ENCODE peak calls at places on chromosomes 4 and X, in seven cellular contexts. U is CD8-positive, alpha-beta memory T cell; Q is tibial nerve; I is K562; L is osteoblast; O is OCI-LY7; M is hepatocyte. S is an unnamed sample. For H3K4me1, the result is how much of the 10 kb centered on the place peaks cover.

GRCh38 chr4:110629780-110630500 is 7.1 kb upstream of the PITX2 start:
- DNase-seq in U (no peak), Q (no peak), I (no peak), L (peak), O (no peak), M (no peak), S (no peak)

GRCh38 chr4:128757712-128758111 is 51.8 kb upstream of the JADE1 start:
- DNase-seq in U (no peak), Q (peak), I (no peak), L (no peak), O (peak), M (no peak), S (no peak)

GRCh38 chr4:128862608-128863313 is 53.3 kb downstream of the JADE1 start:
- DNase-seq in U (no peak), Q (no peak), I (no peak), L (no peak), O (no peak), M (no peak), S (no peak)

GRCh38 chrX:119570351-119570835 is 4.0 kb upstream of the UBE2A start:
- DNase-seq in U (no peak), Q (no peak), I (no peak), L (no peak), O (no peak), M (no peak), S (no peak)

GRCh38 chr4:10157478-10158354 is 41.1 kb upstream of the WDR1 start:
- DNase-seq in U (peak), Q (peak), I (peak), L (peak), O (peak), M (peak), S (peak)

GRCh38 chr4:90542216-90542615 is 415.0 kb downstream of the CCSER1 start:
- DNase-seq in U (no peak), Q (no peak), I (no peak), L (no peak), O (no peak), M (no peak), S (no peak)

GRCh38 chr4:10706236-10706635 is 21.7 kb upstream of the CLNK start:
- DNase-seq in U (no peak), Q (no peak), I (no peak), L (no peak), O (no peak), M (no peak), S (no peak)

GRCh38 chr4:1004557-1005485 is 6.6 kb upstream of the FGFRL1 start:
- DNase-seq in U (no peak), Q (no peak), I (no peak), L (no peak), O (no peak), M (no peak), S (no peak)

GRCh38 chr4:181674315-181674714 is 568.9 kb upstream of the TENM3 start:
- DNase-seq in U (no peak), Q (no peak), I (no peak), L (no peak), O (no peak), M (no peak), S (no peak)

DNA sequence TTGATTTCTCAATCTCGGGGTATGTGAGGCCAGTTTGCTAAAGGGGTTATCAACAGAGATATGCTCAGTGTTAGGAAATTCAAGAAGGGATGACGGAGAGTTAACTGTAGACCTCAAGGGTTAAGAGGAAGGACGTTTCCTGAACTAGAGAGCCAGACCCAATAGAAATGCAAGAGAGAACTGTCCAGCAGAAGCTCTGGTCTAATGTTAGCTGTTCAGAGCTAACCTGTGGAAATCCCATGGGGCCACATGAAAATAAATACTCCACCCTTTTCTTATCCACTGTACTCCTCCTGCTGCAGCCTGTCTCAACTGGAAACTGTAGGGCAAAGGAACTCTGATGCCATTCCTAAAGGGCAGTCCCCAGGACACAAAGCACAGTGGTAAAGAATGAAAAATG is 274.3 kb downstream of the DMD start:
- DNase-seq in U (no peak), Q (no peak), I (no peak), L (no peak), O (no peak), M (no peak), S (no peak)
- H3K4me3 ChIP-seq in U (no peak), Q (no peak), I (no peak), L (no peak), O (no peak), M (no peak), S (no peak)

DNA sequence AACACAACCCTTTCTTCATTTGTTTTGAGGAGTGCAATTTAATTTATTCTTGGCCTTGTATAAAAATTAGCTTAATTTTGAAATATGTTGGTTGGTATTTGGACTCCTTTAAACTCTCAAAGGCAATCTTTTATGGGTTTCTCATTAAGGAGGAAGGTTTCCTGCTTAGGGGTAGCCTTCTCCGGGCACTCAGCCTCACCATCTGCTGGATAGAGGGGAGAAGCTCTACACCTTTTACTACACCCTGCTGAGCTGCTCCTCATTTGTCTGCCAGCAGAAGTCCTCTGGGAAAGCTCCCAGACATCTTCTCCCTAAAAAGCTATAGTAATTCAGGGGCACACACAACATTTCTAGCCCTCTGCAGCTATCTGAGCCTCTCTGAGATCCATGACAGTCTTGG is 179.1 kb downstream of the SOWAHB start:
- DNase-seq in U (no peak), Q (no peak), I (no peak), L (no peak), O (no peak), M (no peak), S (no peak)
- H3K27ac ChIP-seq in U (no peak), Q (peak), I (no peak), L (no peak), O (no peak), M (no peak), S (no peak)

GRCh38 chrX:109498434-109498833 is 16.5 kb upstream of the GUCY2F start:
- DNase-seq in U (no peak), Q (no peak), I (no peak), L (no peak), O (no peak), M (no peak), S (no peak)
- H3K4me1 ChIP-seq in U (under half), Q (under half), I (under half), L (under half), O (under half), M (under half), S (under half)

GRCh38 chr4:185036019-185036418 is 17.7 kb downstream of the HELT start:
- DNase-seq in U (no peak), Q (no peak), I (no peak), L (no peak), O (no peak), M (no peak), S (no peak)

GRCh38 chr4:185036842-185037241 is 18.6 kb downstream of the HELT start:
- DNase-seq in U (no peak), Q (no peak), I (no peak), L (no peak), O (peak), M (no peak), S (no peak)

GRCh38 chr4:185035284-185035683 is 17.0 kb downstream of the HELT start:
- DNase-seq in U (no peak), Q (no peak), I (no peak), L (no peak), O (no peak), M (no peak), S (no peak)

GRCh38 chr4:185040523-185040922 is 22.2 kb downstream of the HELT start:
- DNase-seq in U (no peak), Q (no peak), I (no peak), L (no peak), O (no peak), M (no peak), S (no peak)

DNA sequence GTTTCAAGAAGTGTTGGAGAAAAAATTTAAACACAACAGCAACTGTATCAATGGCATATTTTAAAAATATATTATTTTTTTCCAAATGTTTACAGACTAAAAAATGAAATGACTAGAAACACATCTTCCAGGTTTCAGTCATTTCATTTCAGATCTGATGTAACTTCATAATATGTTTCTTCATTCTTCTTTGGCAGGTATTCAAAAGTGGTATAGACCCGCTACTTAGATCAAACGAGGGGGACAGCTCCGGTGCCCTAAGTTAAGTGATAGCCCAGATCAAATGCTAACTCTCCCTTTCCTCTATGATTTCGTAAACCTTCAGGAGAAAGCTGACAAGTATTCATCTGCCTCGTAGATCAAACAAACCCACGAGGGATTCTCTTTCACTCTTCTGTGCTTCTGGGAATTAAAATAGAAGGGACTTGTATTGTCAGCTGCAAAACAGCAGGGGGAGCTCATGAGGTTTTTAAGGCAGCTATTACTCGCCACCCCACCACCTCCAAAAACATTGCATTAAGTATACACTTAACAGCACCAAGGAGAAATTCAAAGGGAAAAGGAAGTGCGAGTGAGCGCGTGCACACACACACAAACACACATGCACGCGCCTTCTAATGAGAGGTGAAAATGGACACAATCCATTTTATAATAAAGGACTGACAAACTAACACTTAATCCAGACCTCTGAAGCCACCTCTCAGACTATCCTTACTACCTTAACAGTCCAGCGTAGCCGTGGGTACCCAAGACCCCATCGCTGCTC is 21.4 kb downstream of the HELT start:
- DNase-seq in U (peak), Q (peak), I (peak), L (peak), O (peak), M (peak), S (peak)
- H3K4me3 ChIP-seq in U (no peak), Q (no peak), I (no peak), L (peak), O (peak), M (no peak), S (no peak)

DNA sequence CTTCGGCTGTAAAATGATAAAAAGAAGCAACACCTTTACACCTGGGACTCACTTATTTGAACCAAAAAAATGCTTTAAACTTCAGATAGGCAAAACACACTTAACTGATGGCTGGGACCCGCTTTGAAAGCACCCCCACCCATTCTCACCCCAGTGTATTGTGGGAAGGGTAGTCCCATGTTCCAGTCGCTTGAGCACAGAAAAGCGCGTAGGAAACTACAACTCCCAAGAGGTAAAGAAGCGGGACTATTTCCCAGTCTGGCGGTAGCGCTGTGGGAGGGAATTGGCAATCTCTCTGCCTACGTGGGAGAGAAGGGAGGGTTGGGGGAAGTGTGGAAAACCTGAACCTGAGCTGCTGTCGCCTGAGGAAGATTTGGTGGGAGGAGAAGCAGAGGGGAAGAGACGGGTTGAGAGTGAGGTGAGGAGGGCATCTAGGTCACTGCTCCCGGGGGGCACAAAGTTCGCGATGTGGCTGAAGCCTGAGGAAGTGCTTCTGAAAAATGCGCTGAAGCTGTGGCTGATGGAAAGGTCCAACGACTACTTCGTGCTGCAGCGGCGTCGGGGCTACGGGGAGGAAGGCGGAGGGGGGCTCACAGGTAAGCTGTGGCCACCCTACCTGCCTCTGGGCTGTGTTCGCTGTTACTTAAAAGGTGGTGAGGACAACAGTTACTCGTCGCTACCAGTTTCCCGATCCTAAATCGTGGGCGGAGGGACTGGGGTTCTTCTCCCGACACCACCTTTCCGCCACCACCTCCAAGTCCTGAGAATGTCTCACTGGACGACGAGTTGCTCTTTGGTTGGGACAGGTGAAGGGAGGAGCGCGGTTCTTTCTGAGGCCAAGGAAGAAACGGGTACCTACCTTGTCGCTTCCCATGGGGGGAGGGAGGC is at the start of gene TBC1D8B:
- DNase-seq in U (peak), Q (peak), I (peak), L (peak), O (peak), M (peak), S (no peak)
- H3K27ac ChIP-seq in U (no peak), Q (no peak), I (no peak), L (peak), O (no peak), M (peak), S (no peak)

DNA sequence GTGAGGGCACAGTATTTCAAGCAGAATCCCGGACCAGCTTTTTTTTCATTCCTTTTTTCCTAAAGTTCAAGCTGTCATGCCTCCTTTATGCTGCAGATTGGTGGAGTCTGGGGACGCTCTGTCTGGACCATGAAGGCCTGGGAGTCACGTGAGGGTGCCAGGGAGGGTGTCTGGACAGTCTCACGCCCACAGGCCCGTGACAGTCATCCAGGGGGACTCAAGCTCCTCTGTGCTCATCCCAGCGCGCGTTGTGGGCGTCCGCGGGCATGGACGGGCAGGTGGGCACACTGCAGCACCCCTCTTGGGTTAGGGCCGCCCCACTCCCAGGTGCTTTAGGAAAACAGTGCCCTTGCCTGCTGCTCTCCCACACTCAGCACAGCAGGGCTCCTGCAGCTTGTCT is 4.8 kb downstream of the CPZ start:
- DNase-seq in U (no peak), Q (no peak), I (no peak), L (no peak), O (no peak), M (no peak), S (no peak)
- H3K4me1 ChIP-seq in U (under half), Q (under half), I (under half), L (under half), O (under half), M (under half), S (under half)

GRCh38 chrX:71053217-71053621 is 14.9 kb downstream of the SNX12 start:
- DNase-seq in U (no peak), Q (no peak), I (no peak), L (no peak), O (no peak), M (peak), S (no peak)
- H3K4me3 ChIP-seq in U (no peak), Q (no peak), I (no peak), L (no peak), O (no peak), M (no peak), S (no peak)

DNA sequence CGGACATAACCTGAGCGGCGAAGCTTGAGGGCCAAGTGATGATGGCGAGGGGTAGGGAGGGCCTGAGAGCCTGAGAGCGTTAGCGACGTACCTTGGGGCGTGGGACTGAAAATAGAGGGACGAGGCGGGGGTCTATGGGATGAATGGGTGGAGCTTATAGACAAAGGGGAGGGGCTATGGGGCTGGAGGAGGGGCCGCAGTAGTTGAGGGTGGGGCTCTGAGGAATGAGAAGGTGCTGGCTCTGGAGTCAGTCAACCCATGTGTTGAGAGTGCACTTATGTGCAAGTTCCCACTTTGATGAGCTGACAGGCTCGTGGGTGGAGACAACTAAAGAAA is 469 bp downstream of the TBC1D25 start:
- DNase-seq in U (peak), Q (peak), I (no peak), L (no peak), O (no peak), M (peak), S (peak)
- H3K27ac ChIP-seq in U (peak), Q (peak), I (peak), L (peak), O (peak), M (peak), S (peak)

GRCh38 chr4:16225681-16225995 is 633 bp downstream of the TAPT1 start:
- DNase-seq in U (no peak), Q (no peak), I (no peak), L (peak), O (no peak), M (no peak), S (no peak)
- H3K4me1 ChIP-seq in U (under half), Q (under half), I (under half), L (under half), O (half or more), M (under half), S (under half)

S was measured in CD4-positive, CD25-positive, alpha-beta regulatory T cell.